ENCODE peak calls at places on chromosomes 1 and 21, in seven cellular contexts. B is KG1, Z is lung, S is mammary epithelial cell, G is HL-60, P is GM03348, N is substantia nigra. X is an unnamed sample.

GRCh38 chr1:6899141-6899540 is 113.9 kb downstream of the CAMTA1 start:
- DNase-seq in B (no peak), Z (no peak), S (no peak), G (no peak), P (no peak), N (no peak), X (no peak)

GRCh38 chr1:98388431-98388830 is 273.1 kb upstream of the SNX7 start:
- DNase-seq in B (peak), Z (no peak), S (peak), G (no peak), P (peak), N (no peak), X (no peak)

GRCh38 chr1:34898220-34898820 is 31.1 kb downstream of the DLGAP3 start:
- DNase-seq in B (no peak), Z (no peak), S (no peak), G (no peak), P (no peak), N (no peak), X (no peak)

GRCh38 chr1:113283914-113284313 is 106.4 kb upstream of the MAGI3 start:
- DNase-seq in B (no peak), Z (no peak), S (no peak), G (no peak), P (no peak), N (no peak), X (no peak)

GRCh38 chr1:17553970-17554369 is 14.5 kb downstream of the ARHGEF10L start:
- DNase-seq in B (no peak), Z (no peak), S (peak), G (no peak), P (peak), N (no peak), X (no peak)

GRCh38 chr1:185719021-185719420 is 15.2 kb upstream of the HMCN1 start:
- DNase-seq in B (no peak), Z (no peak), S (peak), G (no peak), P (peak), N (no peak), X (no peak)

GRCh38 chr1:230768903-230769570 is 21.8 kb downstream of the CAPN9 start:
- DNase-seq in B (no peak), Z (no peak), S (peak), G (no peak), P (peak), N (no peak), X (no peak)

GRCh38 chr1:25110037-25110436 is 122.3 kb downstream of the SYF2 start:
- DNase-seq in B (no peak), Z (no peak), S (no peak), G (no peak), P (no peak), N (no peak), X (no peak)

GRCh38 chr1:30377230-30378022 is 346.0 kb downstream of the MATN1 start:
- DNase-seq in B (no peak), Z (no peak), S (peak), G (no peak), P (no peak), N (no peak), X (no peak)

GRCh38 chr1:219071209-219071608 is 102.5 kb upstream of the LYPLAL1 start:
- DNase-seq in B (no peak), Z (no peak), S (no peak), G (no peak), P (no peak), N (no peak), X (no peak)

GRCh38 chr1:15489052-15489736 is 13.3 kb downstream of the CELA2B start:
- DNase-seq in B (no peak), Z (no peak), S (no peak), G (no peak), P (no peak), N (peak), X (no peak)

GRCh38 chr1:178494569-178494971 is 2.2 kb downstream of the CLEC20A start:
- DNase-seq in B (no peak), Z (no peak), S (no peak), G (no peak), P (no peak), N (no peak), X (no peak)

GRCh38 chr21:37986000-37986399 is 69.7 kb upstream of the KCNJ6 start:
- DNase-seq in B (no peak), Z (no peak), S (no peak), G (no peak), P (no peak), N (no peak), X (no peak)

GRCh38 chr1:201447911-201448871 is 20.8 kb downstream of the PHLDA3 start:
- DNase-seq in B (no peak), Z (peak), S (peak), G (no peak), P (peak), N (peak), X (no peak)

GRCh38 chr1:228000416-228000815 is 6.4 kb upstream of the WNT3A start:
- DNase-seq in B (no peak), Z (no peak), S (no peak), G (no peak), P (no peak), N (no peak), X (no peak)

GRCh38 chr1:222522105-222522915 is 25.6 kb downstream of the HHIPL2 start:
- DNase-seq in B (no peak), Z (no peak), S (no peak), G (no peak), P (no peak), N (no peak), X (peak)

GRCh38 chr1:22037520-22037919 is 15.0 kb upstream of the CDC42 start:
- DNase-seq in B (no peak), Z (no peak), S (no peak), G (no peak), P (no peak), N (no peak), X (no peak)

GRCh38 chr1:66271216-66271903 is 262.6 kb upstream of the SGIP1 start:
- DNase-seq in B (no peak), Z (peak), S (peak), G (no peak), P (peak), N (peak), X (no peak)

GRCh38 chr1:205430631-205431305 is 8.9 kb upstream of the LEMD1 start:
- DNase-seq in B (no peak), Z (no peak), S (no peak), G (no peak), P (peak), N (peak), X (no peak)

GRCh38 chr1:215416497-215416896 is 150.6 kb upstream of the KCTD3 start:
- DNase-seq in B (no peak), Z (no peak), S (no peak), G (no peak), P (no peak), N (no peak), X (no peak)

GRCh38 chr1:41862411-41863221 is 56.1 kb downstream of the HIVEP3 start:
- DNase-seq in B (no peak), Z (no peak), S (peak), G (no peak), P (peak), N (no peak), X (no peak)

GRCh38 chr1:47023268-47024137 is at the start of gene CYP4X1:
- DNase-seq in B (no peak), Z (no peak), S (no peak), G (no peak), P (no peak), N (no peak), X (no peak)